ENCODE peak calls at places on chromosomes 5 and 9, in five cellular contexts. O is smooth muscle cell of the brain vasculature, Z is GDM1, K is fibroblast of mammary gland, U is NCI-H2081. Y is an unnamed sample.

GRCh38 chr5:79143684-79144379 is 32.2 kb downstream of the BHMT start:
- DNase-seq in O (no peak), Z (no peak), K (peak), U (no peak), Y (no peak)

GRCh38 chr9:14419302-14419937 is 105.5 kb upstream of the NFIB start:
- DNase-seq in O (no peak), Z (no peak), K (no peak), U (no peak), Y (no peak)

GRCh38 chr5:442335-443238 is at the start of gene EXOC3:
- DNase-seq in O (no peak), Z (peak), K (peak), U (peak), Y (peak)

GRCh38 chr9:87581513-87581912 is 83.8 kb downstream of the DAPK1 start:
- DNase-seq in O (no peak), Z (no peak), K (peak), U (no peak), Y (no peak)

GRCh38 chr5:4734348-4734747 is 405.8 kb upstream of the ADAMTS16 start:
- DNase-seq in O (no peak), Z (no peak), K (no peak), U (no peak), Y (no peak)

GRCh38 chr9:18115131-18115530 is 358.8 kb upstream of the ADAMTSL1 start:
- DNase-seq in O (no peak), Z (no peak), K (peak), U (no peak), Y (no peak)

GRCh38 chr5:73188764-73189521 is 15.9 kb downstream of the TMEM174 start:
- DNase-seq in O (no peak), Z (no peak), K (no peak), U (no peak), Y (no peak)

GRCh38 chr9:90956026-90956810 is 154.6 kb downstream of the SYK start:
- DNase-seq in O (no peak), Z (no peak), K (peak), U (no peak), Y (no peak)

Y was measured in HL-60.